ENCODE peak calls at places on chromosomes 3 and 15, in four cellular contexts. One of them, this sample, is unnamed. For H3K4me1, the result is how much of the 10 kb centered on the place peaks cover.

GRCh38 chr3:66723231-66723630 is 222.4 kb upstream of the LRIG1 start:
- DNase-seq in endodermal cell: no peak
- DNase-seq in uterus: no peak
- DNase-seq in H9: no peak
- DNase-seq in this sample: no peak

GRCh38 chr3:111949712-111950111 is 29.1 kb upstream of the ABHD10 start:
- DNase-seq in endodermal cell: no peak
- DNase-seq in uterus: no peak
- DNase-seq in H9: no peak
- DNase-seq in this sample: no peak

GRCh38 chr3:59335338-59335737 is 285.5 kb upstream of the CFAP20DC start:
- DNase-seq in endodermal cell: no peak
- DNase-seq in uterus: no peak
- DNase-seq in H9: no peak
- DNase-seq in this sample: no peak

GRCh38 chr3:114685053-114685630 is 391.3 kb downstream of the TIGIT start:
- DNase-seq in endodermal cell: peak
- DNase-seq in uterus: no peak
- DNase-seq in H9: no peak
- DNase-seq in this sample: no peak

GRCh38 chr3:25820372-25820771 is 30.5 kb downstream of the OXSM start:
- DNase-seq in endodermal cell: peak
- DNase-seq in uterus: no peak
- DNase-seq in H9: peak
- DNase-seq in this sample: no peak

GRCh38 chr15:31023841-31024240 is 32.4 kb upstream of the MTMR10 start:
- DNase-seq in endodermal cell: no peak
- DNase-seq in uterus: no peak
- DNase-seq in H9: no peak
- DNase-seq in this sample: no peak

GRCh38 chr15:96273317-96274086 is 57.0 kb upstream of the NR2F2 start:
- DNase-seq in endodermal cell: no peak
- DNase-seq in uterus: no peak
- DNase-seq in H9: no peak
- DNase-seq in this sample: no peak

GRCh38 chr15:93030430-93031102 is 58.4 kb downstream of the RGMA start:
- DNase-seq in endodermal cell: peak
- DNase-seq in uterus: peak
- DNase-seq in H9: peak
- DNase-seq in this sample: peak

GRCh38 chr3:180408654-180409053 is 193.3 kb upstream of the TTC14 start:
- DNase-seq in endodermal cell: no peak
- DNase-seq in uterus: no peak
- DNase-seq in H9: no peak
- DNase-seq in this sample: no peak

GRCh38 chr15:60844431-60845174 is 365.7 kb upstream of the ICE2 start:
- DNase-seq in endodermal cell: no peak
- DNase-seq in uterus: no peak
- DNase-seq in H9: no peak
- DNase-seq in this sample: no peak

GRCh38 chr3:32951410-32951811 is at the start of gene CCR4:
- DNase-seq in endodermal cell: no peak
- DNase-seq in uterus: no peak
- DNase-seq in H9: no peak
- DNase-seq in this sample: no peak

GRCh38 chr3:33139996-33140395 is 26.2 kb downstream of the CRTAP start:
- DNase-seq in endodermal cell: no peak
- DNase-seq in uterus: no peak
- DNase-seq in H9: no peak
- DNase-seq in this sample: no peak

GRCh38 chr15:71687902-71688508 is 122.3 kb upstream of the NR2E3 start:
- DNase-seq in endodermal cell: no peak
- DNase-seq in uterus: no peak
- DNase-seq in H9: no peak
- DNase-seq in this sample: no peak

GRCh38 chr3:31922962-31923361 is 58.1 kb downstream of the OSBPL10 start:
- DNase-seq in endodermal cell: no peak
- DNase-seq in uterus: no peak
- DNase-seq in H9: no peak
- DNase-seq in this sample: no peak

GRCh38 chr3:144361002-144361401 is 389.4 kb downstream of the DIPK2A start:
- DNase-seq in endodermal cell: no peak
- DNase-seq in uterus: no peak
- DNase-seq in H9: no peak
- DNase-seq in this sample: no peak

GRCh38 chr3:184564685-184565385 is 3.2 kb downstream of the EPHB3 start:
- DNase-seq in endodermal cell: no peak
- DNase-seq in uterus: no peak
- DNase-seq in H9: no peak
- DNase-seq in this sample: no peak

GRCh38 chr3:193782280-193782654 is 189.3 kb downstream of the OPA1 start:
- DNase-seq in endodermal cell: peak
- DNase-seq in uterus: no peak
- DNase-seq in H9: peak
- DNase-seq in this sample: peak

GRCh38 chr3:172222474-172223071 is 183.2 kb downstream of the FNDC3B start:
- DNase-seq in endodermal cell: peak
- DNase-seq in uterus: no peak
- DNase-seq in H9: no peak
- DNase-seq in this sample: no peak

GRCh38 chr3:155871746-155872158 is 1.3 kb downstream of the GMPS start:
- DNase-seq in endodermal cell: no peak
- DNase-seq in uterus: no peak
- DNase-seq in H9: no peak
- DNase-seq in this sample: no peak

GRCh38 chr3:193805448-193805847 is 212.4 kb downstream of the OPA1 start:
- DNase-seq in endodermal cell: peak
- DNase-seq in uterus: peak
- DNase-seq in H9: no peak
- DNase-seq in this sample: no peak

GRCh38 chr3:197399486-197399885 is 101.1 kb upstream of the DLG1 start:
- DNase-seq in endodermal cell: no peak
- DNase-seq in uterus: no peak
- DNase-seq in H9: no peak
- DNase-seq in this sample: no peak

GRCh38 chr3:74465652-74466415 is 148.6 kb downstream of the CNTN3 start:
- DNase-seq in endodermal cell: no peak
- DNase-seq in uterus: peak
- DNase-seq in H9: no peak
- DNase-seq in this sample: no peak

GRCh38 chr3:134242649-134243637 is 7.7 kb downstream of the RYK start:
- DNase-seq in endodermal cell: no peak
- DNase-seq in uterus: no peak
- DNase-seq in H9: no peak
- DNase-seq in this sample: no peak

GRCh38 chr3:62567097-62568021 is 194.0 kb upstream of the FEZF2 start:
- DNase-seq in endodermal cell: no peak
- DNase-seq in uterus: peak
- DNase-seq in H9: no peak
- DNase-seq in this sample: peak

GRCh38 chr15:61943992-61944391 is 116.3 kb downstream of the VPS13C start:
- DNase-seq in endodermal cell: no peak
- DNase-seq in uterus: no peak
- DNase-seq in H9: no peak
- DNase-seq in this sample: no peak

GRCh38 chr15:61951949-61952348 is 108.3 kb downstream of the VPS13C start:
- DNase-seq in endodermal cell: no peak
- DNase-seq in uterus: no peak
- DNase-seq in H9: no peak
- DNase-seq in this sample: no peak

DNA sequence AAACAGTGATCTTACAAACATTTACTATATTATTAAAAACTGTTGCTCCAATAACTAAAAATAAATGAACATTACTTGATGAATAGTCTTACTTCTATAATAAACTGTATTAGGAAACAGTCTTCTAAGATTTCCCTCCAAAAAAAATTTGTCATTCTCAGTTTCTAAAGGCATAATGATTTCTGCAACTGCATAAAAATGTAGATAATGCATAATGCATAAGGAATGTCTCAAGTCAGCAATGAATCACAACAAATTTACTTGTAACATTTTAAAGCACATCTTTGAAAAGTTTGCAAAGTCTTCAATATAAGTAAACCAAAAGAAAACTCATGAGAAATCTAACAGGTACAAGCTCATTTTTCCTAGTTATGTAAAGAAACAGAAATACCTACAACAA is 113.5 kb downstream of the VPS13C start:
- DNase-seq in endodermal cell: no peak
- DNase-seq in uterus: no peak
- DNase-seq in H9: no peak
- DNase-seq in this sample: no peak
- H3K4me1 ChIP-seq in endodermal cell: under half
- H3K4me1 ChIP-seq in uterus: under half
- H3K4me1 ChIP-seq in H9: under half
- H3K4me1 ChIP-seq in this sample: under half

GRCh38 chr3:171122212-171122611 is 95.7 kb upstream of the SLC2A2 start:
- DNase-seq in endodermal cell: no peak
- DNase-seq in uterus: no peak
- DNase-seq in H9: no peak
- DNase-seq in this sample: no peak
- H3K27ac ChIP-seq in endodermal cell: no peak
- H3K27ac ChIP-seq in uterus: no peak
- H3K27ac ChIP-seq in H9: no peak
- H3K27ac ChIP-seq in this sample: no peak

GRCh38 chr15:75042730-75043508 is 19.5 kb downstream of the PPCDC start:
- DNase-seq in endodermal cell: peak
- DNase-seq in uterus: peak
- DNase-seq in H9: peak
- DNase-seq in this sample: peak
- TF ChIP-seq CTCF in endodermal cell: peak
- TF ChIP-seq CTCF in uterus: peak
- TF ChIP-seq CTCF in H9: peak
- TF ChIP-seq CTCF in this sample: peak

DNA sequence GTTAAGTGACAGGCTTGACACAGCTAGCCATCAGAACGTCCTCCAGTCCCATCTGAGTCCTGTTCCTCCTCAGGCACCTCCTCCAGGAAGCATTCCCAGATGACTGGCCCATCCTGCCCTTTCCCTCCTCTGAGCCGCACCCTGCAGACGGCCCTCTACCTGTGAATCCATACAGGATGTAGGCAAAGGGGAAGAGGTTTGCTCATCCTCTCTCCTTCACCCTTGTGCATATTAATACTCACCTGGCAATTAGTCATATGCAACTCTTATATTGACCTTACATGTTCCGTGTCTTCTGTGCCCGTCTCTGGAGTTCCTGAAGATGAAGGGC is 61.9 kb downstream of the SMAD3 start:
- DNase-seq in endodermal cell: peak
- DNase-seq in uterus: no peak
- DNase-seq in H9: no peak
- DNase-seq in this sample: no peak
- H3K4me1 ChIP-seq in endodermal cell: under half
- H3K4me1 ChIP-seq in uterus: under half
- H3K4me1 ChIP-seq in H9: under half
- H3K4me1 ChIP-seq in this sample: under half

DNA sequence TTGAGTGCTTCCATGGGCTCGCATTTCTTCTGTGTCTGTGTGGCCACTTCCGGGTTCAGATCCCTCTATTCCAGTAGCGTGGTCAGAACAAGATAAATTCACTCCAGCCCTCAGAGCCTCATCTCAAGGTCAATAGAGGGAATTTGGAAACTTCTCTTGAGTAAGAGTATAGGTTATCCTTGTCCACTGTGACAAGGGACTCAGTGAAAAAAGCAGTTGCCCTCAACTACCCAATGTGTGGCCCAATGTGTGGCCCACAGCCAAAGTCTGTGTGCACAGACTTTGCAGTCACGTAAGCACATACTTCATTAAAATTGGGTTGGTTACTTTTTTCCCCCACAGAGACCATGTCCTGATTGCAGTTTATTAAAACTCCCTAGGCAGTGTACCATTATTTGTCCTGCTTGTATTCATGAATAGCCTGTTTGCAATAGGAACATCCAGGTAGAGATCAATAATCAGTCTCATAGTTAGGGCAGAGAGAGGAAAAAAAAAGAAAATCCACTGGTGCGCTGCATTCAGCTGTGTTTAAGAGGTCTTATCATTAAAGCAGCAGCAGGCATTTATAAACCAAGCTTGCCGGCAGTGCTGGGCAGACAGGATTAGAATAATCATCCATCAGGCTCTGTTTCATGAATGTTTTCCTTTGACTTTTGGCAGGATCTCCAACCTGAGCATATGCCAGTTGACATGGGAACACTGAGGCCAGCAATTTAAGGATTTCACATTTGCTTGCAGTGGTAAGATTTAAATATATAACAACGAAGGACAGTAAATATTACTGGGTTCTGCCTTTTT is 305.4 kb upstream of the SEMA6D start:
- DNase-seq in endodermal cell: no peak
- DNase-seq in uterus: no peak
- DNase-seq in H9: no peak
- DNase-seq in this sample: no peak
- H3K27ac ChIP-seq in endodermal cell: no peak
- H3K27ac ChIP-seq in uterus: no peak
- H3K27ac ChIP-seq in H9: no peak
- H3K27ac ChIP-seq in this sample: no peak

GRCh38 chr3:50388021-50388719 is 28.8 kb upstream of the TMEM115 start:
- DNase-seq in endodermal cell: peak
- DNase-seq in uterus: no peak
- DNase-seq in H9: peak
- DNase-seq in this sample: no peak
- TF ChIP-seq CTCF in endodermal cell: peak
- TF ChIP-seq CTCF in uterus: no peak
- TF ChIP-seq CTCF in H9: peak
- TF ChIP-seq CTCF in this sample: no peak

DNA sequence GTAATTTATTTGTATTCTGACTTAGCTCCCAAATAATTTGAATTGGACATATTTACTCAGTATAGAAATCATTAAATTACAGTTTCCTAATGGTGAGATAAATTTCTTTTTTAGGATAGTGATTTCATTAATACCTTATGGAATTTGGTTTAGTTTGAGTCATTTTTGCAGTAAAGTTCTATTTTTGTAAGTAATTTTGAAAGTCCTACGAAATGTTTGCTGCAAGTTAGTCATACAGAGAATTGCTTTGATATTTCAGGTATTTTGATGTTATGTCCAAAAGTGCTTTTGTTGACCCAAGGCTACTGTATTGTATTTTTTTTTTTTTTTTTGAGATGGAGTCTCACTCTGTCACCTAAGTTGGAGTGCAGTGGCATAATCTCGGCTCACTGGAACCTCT is 41.7 kb downstream of the TCF12 start:
- DNase-seq in endodermal cell: no peak
- DNase-seq in uterus: no peak
- DNase-seq in H9: no peak
- DNase-seq in this sample: no peak
- H3K4me1 ChIP-seq in endodermal cell: under half
- H3K4me1 ChIP-seq in uterus: under half
- H3K4me1 ChIP-seq in H9: under half
- H3K4me1 ChIP-seq in this sample: under half

GRCh38 chr3:105867690-105868449 is 942 bp downstream of the CBLB start:
- DNase-seq in endodermal cell: no peak
- DNase-seq in uterus: no peak
- DNase-seq in H9: no peak
- DNase-seq in this sample: no peak
- H3K27ac ChIP-seq in endodermal cell: peak
- H3K27ac ChIP-seq in uterus: peak
- H3K27ac ChIP-seq in H9: no peak
- H3K27ac ChIP-seq in this sample: peak

GRCh38 chr3:188845514-188845913 is 326.3 kb upstream of the TPRG1 start:
- DNase-seq in endodermal cell: no peak
- DNase-seq in uterus: no peak
- DNase-seq in H9: no peak
- DNase-seq in this sample: no peak
- TF ChIP-seq CTCF in endodermal cell: no peak
- TF ChIP-seq CTCF in uterus: no peak
- TF ChIP-seq CTCF in H9: no peak
- TF ChIP-seq CTCF in this sample: no peak

This sample was measured in lung.